ENCODE peak calls at places on chromosomes 11 and 22, in eight cellular contexts. H is LNCaP clone FGC, F is lower leg skin, V is upper lobe of right lung, I is cardiac muscle cell, S is cardiac fibroblast, W is neural crest cell, P is RWPE2. R is an unnamed sample.

GRCh38 chr11:94305146-94305545 is 766 bp downstream of the IZUMO1R start:
- DNase-seq in H (no peak), F (no peak), V (no peak), I (peak), S (peak), W (no peak), P (no peak), R (no peak)

GRCh38 chr11:28338371-28338770 is 230.2 kb downstream of the METTL15 start:
- DNase-seq in H (no peak), F (no peak), V (no peak), I (no peak), S (no peak), W (no peak), P (no peak), R (no peak)

GRCh38 chr22:37118083-37118482 is 8.6 kb upstream of the TMPRSS6 start:
- DNase-seq in H (no peak), F (no peak), V (no peak), I (no peak), S (no peak), W (no peak), P (no peak), R (no peak)

GRCh38 chr22:17786435-17787158 is 12.3 kb upstream of the BID start:
- DNase-seq in H (no peak), F (peak), V (no peak), I (peak), S (peak), W (peak), P (no peak), R (no peak)

GRCh38 chr22:49156662-49157285 is 670.9 kb downstream of the BRD1 start:
- DNase-seq in H (peak), F (no peak), V (no peak), I (no peak), S (no peak), W (no peak), P (no peak), R (no peak)

GRCh38 chr22:24952837-24953293 is 349 bp downstream of the KIAA1671 start:
- DNase-seq in H (peak), F (peak), V (peak), I (peak), S (peak), W (peak), P (peak), R (no peak)

GRCh38 chr22:33451851-33452469 is 393.8 kb upstream of the SYN3 start:
- DNase-seq in H (no peak), F (no peak), V (no peak), I (no peak), S (no peak), W (no peak), P (no peak), R (no peak)

GRCh38 chr22:19795617-19796008 is 35.0 kb downstream of the TBX1 start:
- DNase-seq in H (no peak), F (no peak), V (no peak), I (no peak), S (no peak), W (no peak), P (no peak), R (peak)

GRCh38 chr11:61966673-61967176 is 709 bp downstream of the FTH1 start:
- DNase-seq in H (no peak), F (peak), V (peak), I (peak), S (peak), W (no peak), P (no peak), R (no peak)

GRCh38 chr11:17371614-17372013 is 16.8 kb downstream of the KCNJ11 start:
- DNase-seq in H (no peak), F (no peak), V (no peak), I (peak), S (peak), W (no peak), P (no peak), R (no peak)

GRCh38 chr11:71236836-71237475 is 15.4 kb downstream of the SHANK2 start:
- DNase-seq in H (no peak), F (peak), V (peak), I (no peak), S (no peak), W (no peak), P (peak), R (peak)

GRCh38 chr22:38401336-38402084 is 53.5 kb downstream of the KCNJ4 start:
- DNase-seq in H (no peak), F (peak), V (peak), I (no peak), S (no peak), W (no peak), P (peak), R (no peak)

GRCh38 chr11:76654310-76654851 is 16.2 kb downstream of the LRRC32 start:
- DNase-seq in H (no peak), F (peak), V (no peak), I (peak), S (peak), W (no peak), P (no peak), R (peak)

GRCh38 chr22:28341001-28341400 is 338.6 kb downstream of the TTC28 start:
- DNase-seq in H (no peak), F (no peak), V (no peak), I (peak), S (peak), W (no peak), P (no peak), R (no peak)

GRCh38 chr11:6319879-6320410 is 356 bp downstream of the CAVIN3 start:
- DNase-seq in H (no peak), F (peak), V (peak), I (peak), S (peak), W (peak), P (peak), R (peak)

GRCh38 chr11:130118636-130119387 is 40.8 kb upstream of the ST14 start:
- DNase-seq in H (no peak), F (no peak), V (no peak), I (no peak), S (no peak), W (no peak), P (no peak), R (no peak)

GRCh38 chr11:89737116-89737515 is 27.0 kb downstream of the TRIM77 start:
- DNase-seq in H (no peak), F (no peak), V (no peak), I (no peak), S (no peak), W (no peak), P (no peak), R (no peak)

GRCh38 chr22:32355760-32356159 is 1.9 kb upstream of the RFPL3 start:
- DNase-seq in H (peak), F (no peak), V (no peak), I (no peak), S (no peak), W (no peak), P (no peak), R (no peak)

GRCh38 chr11:122395282-122395681 is 260.2 kb upstream of the UBASH3B start:
- DNase-seq in H (no peak), F (no peak), V (no peak), I (no peak), S (no peak), W (no peak), P (no peak), R (no peak)

DNA sequence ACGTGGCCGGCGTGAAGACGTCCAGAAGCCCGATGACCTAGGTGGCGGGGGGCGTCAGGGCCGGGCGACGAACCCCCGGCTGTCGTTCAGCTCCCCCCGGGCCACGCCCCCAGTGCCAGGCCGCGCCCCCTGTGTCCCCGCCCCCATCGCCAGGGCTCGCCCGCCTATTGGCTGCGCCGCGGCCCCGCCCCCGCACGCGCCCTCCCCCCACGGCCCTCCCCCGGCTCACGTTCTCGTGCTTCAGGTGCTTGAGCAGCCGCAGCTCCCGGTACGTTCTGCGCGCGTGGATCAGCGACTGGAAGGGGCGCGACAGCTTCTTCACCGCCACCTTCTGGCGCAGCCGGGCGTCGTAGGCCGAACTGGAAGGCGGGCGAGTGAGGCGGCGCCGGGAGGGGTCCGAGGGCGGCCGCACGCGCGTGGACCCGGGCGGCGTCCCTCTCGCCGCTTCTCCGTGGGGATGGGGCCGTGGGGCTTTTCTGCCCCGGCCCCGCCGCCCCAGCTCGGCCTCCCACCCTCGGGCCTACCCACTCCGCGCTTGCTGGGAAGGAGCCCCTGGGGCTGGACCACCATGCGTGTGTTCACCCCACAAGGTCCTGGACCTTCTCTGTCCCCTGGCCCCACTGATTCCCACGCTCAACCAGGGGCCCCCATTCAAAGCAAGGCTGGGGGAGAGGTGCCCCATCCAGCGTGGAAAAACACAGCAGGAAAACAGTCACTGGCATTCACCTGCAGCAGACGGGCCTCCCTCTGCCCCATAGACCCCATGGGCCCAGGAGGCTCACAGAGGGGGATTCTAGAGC is 2.4 kb downstream of the MAPK11 start:
- DNase-seq in H (no peak), F (no peak), V (peak), I (peak), S (peak), W (no peak), P (no peak), R (no peak)
- TF ChIP-seq CTCF in H (peak), F (no peak), V (no peak), I (peak), S (peak), W (peak), P (peak), R (peak)

GRCh38 chr11:116072776-116073175 is 568.6 kb upstream of the CADM1 start:
- DNase-seq in H (no peak), F (peak), V (no peak), I (no peak), S (no peak), W (peak), P (no peak), R (no peak)
- TF ChIP-seq CTCF in H (no peak), F (no peak), V (no peak), I (no peak), S (no peak), W (peak), P (no peak), R (peak)

DNA sequence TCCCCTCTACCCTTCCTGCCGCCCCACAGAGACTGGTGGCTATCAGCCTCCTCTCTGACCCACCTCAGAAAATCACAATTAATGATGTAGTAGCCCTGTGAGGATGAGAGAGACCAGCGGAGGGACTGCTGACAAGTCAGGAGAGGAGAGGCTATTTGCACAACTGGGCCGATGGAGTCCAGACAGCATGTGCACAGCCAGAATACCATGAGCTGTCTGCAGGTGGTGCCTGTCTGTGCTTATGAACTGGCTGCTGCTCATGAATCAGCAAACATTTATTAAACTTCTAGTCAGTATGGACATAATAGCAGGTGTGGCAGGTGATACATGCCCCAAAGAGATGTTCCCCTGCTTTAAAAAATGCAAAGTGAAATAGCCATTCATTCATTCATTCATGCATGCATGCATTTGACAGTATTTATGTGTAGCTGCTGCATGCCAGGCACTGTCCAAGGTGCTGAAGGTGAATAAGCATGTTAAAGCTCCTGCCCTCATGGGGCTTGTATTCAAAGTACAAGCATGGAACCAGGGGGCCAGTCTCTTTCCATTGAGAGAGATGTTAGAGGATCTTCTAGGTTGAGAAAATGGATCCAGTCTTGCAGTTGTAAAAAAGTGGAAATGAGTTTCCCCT is 141.3 kb downstream of the GRIK4 start:
- DNase-seq in H (no peak), F (no peak), V (no peak), I (peak), S (peak), W (no peak), P (no peak), R (no peak)
- TF ChIP-seq CTCF in H (no peak), F (no peak), V (no peak), I (no peak), S (no peak), W (no peak), P (no peak), R (no peak)

GRCh38 chr22:35311551-35311999 is 11.9 kb downstream of the TOM1 start:
- DNase-seq in H (no peak), F (peak), V (peak), I (no peak), S (no peak), W (no peak), P (no peak), R (no peak)
- TF ChIP-seq CTCF in H (no peak), F (no peak), V (no peak), I (no peak), S (no peak), W (no peak), P (no peak), R (no peak)

DNA sequence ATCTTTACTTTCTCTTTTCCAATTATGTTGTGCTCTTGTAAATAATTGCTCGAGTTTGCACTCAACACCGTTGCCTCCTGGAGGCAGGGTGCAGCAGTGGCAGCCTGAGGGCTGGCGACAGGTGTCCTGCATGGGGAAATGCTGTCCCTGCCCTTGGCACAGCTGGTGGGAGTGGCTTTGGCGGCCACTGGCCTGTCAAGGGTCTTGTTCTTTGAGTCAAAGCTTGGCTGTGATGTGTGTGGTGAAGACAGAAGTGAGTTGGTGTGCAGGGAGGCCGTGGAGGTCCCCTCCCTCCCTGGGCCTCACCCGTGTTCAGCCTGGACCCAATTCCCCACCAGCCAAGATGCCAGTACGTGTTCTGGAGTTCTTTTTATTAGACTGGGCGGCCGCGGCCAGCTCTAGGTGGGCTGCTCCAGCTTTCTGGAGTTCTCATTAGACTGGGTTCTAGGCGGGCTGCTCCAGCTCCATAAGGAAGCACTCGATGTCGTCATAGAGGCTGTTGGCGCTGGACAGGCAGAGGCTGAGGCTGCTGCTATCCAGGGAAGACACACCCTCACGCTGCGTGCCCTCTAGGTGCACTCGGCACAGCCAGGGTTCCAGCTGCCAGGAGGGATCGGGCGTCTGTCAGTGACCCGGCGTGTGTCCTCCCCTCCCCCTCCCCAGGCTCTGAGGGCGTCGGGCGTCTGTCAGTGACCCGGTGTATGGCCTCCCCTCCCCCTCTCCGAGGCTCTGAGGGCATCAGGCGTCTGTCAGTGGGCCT is 3.4 kb downstream of the IRF7 start:
- DNase-seq in H (peak), F (peak), V (peak), I (no peak), S (peak), W (no peak), P (peak), R (peak)
- TF ChIP-seq CTCF in H (peak), F (no peak), V (no peak), I (peak), S (peak), W (peak), P (no peak), R (peak)

DNA sequence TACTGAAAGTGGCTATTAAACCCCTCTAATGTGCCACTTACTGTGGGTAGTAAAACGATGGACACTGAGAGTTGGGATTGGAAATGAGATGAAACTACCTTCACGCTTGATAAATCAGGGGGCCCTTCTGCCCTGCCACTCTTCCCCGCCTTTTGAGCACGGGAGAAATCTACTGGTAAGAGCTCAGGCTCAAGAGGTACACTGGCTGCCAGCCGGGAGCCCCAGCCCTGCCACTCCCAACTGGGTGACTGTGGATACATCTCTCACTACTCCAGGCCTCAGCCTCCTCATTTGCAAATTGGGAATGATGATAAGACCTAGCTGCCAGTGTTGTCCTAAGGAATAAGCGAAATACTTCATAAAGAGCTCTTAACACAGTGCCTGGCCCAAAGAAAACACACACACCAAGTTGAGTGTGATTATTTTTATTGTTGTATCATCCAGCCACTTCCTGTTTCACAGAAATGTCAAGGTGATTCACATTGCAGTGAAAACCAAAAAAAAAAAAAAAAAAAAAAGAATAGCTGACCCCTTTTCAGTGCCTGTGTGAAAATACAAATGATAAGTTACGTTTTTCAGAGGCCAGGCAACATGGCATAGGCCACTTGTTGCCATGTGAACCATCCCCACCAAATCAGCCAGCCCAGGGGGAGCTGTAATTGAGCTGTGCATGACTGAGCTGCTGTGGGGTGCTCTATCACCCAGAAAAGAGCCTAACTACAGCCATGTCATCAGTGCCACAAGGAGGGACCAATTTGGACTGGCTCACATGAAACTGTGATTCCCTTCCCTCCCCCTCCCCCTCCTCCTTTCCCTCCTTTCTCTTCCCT is 4.4 kb upstream of the ZNRD2 start:
- DNase-seq in H (no peak), F (no peak), V (no peak), I (no peak), S (peak), W (no peak), P (no peak), R (no peak)
- TF ChIP-seq CTCF in H (no peak), F (no peak), V (no peak), I (no peak), S (no peak), W (no peak), P (no peak), R (no peak)

DNA sequence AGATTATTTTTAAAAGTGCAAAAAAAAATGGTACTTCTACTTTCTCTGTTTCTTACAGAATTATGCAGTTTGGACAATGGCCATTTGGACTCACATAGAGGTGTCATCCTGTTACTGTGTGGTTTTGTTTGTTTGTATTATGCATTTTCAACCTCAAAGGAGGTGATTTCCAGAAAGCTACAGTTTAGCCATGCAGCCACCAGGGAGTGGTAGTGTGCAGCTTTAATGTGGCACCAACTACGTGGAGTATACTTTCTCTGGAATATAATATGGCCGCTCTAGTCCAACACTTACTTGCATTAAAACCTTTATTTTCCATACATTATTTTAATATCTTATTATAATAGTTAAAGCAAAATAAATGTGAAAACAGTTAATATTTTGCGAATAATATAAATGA is 469.9 kb upstream of the KIRREL3 start:
- DNase-seq in H (no peak), F (no peak), V (no peak), I (no peak), S (no peak), W (peak), P (no peak), R (no peak)
- TF ChIP-seq CTCF in H (peak), F (no peak), V (peak), I (no peak), S (peak), W (peak), P (peak), R (peak)

DNA sequence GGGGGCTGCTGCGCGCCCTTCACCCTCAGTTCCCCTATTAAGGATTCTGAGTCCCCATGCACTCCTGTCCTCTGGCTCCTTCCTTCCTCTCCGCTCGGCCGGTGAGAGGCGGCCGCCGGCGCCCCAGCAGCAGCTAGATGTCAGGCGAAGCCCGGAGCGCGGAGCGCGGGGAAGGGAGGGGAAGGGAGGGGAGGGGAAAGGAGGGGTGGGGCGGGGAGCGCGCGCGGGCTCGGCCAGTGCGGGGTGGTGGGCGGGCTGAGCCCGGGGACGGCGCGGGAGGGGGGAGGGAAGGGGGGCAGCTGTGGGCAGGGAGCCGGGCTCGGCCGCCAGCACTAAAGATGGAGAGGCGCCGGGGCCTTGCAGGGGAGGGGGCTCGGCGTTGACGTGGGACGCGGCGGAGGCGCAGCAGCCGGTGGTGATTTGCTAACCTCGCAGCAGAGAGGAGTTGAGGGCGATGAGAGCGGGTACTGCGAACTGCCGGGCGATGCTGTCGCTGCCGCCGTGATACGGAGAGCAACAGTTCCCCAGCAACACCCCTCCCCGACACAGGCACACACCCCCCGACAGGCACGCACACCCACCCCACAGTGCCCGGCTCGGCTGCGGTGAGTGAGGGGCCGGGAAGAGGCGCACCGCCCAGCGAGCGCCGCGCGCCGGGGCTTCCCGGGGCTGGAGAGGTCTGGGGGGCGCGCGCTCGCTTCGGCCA is at the start of gene ZBTB16:
- DNase-seq in H (peak), F (peak), V (peak), I (peak), S (peak), W (peak), P (no peak), R (peak)
- TF ChIP-seq CTCF in H (peak), F (no peak), V (no peak), I (peak), S (peak), W (no peak), P (peak), R (peak)

R was measured in chondrocyte.